ENCODE peak calls at places on chromosomes 11 and 22, in ten cellular contexts. One of them, this sample, is unnamed.

GRCh38 chr22:36608987-36609386 is 80.0 kb upstream of the EIF3D start:
- DNase-seq in HepG2: no peak
- DNase-seq in GM23338: peak; percentile 44
- DNase-seq in cardiac muscle cell: no peak
- DNase-seq in tibial artery: no peak
- DNase-seq in CD4-positive, alpha-beta memory T cell: no peak
- DNase-seq in aorta: no peak
- DNase-seq in sigmoid colon: peak; percentile 35
- DNase-seq in adrenal gland: no peak
- DNase-seq in left lung: no peak
- DNase-seq in this sample: peak; percentile 9

GRCh38 chr11:64603411-64604110 is 12.5 kb downstream of the SLC22A12 start:
- DNase-seq in HepG2: no peak
- DNase-seq in GM23338: no peak
- DNase-seq in cardiac muscle cell: no peak
- DNase-seq in tibial artery: no peak
- DNase-seq in CD4-positive, alpha-beta memory T cell: no peak
- DNase-seq in aorta: no peak
- DNase-seq in sigmoid colon: no peak
- DNase-seq in adrenal gland: no peak
- DNase-seq in left lung: no peak
- DNase-seq in this sample: no peak

GRCh38 chr11:65184146-65184545 is 2.4 kb downstream of the CAPN1 start:
- DNase-seq in HepG2: no peak
- DNase-seq in GM23338: peak; percentile 92
- DNase-seq in cardiac muscle cell: no peak
- DNase-seq in tibial artery: no peak
- DNase-seq in CD4-positive, alpha-beta memory T cell: no peak
- DNase-seq in aorta: no peak
- DNase-seq in sigmoid colon: no peak
- DNase-seq in adrenal gland: no peak
- DNase-seq in left lung: peak; percentile 76
- DNase-seq in this sample: no peak

GRCh38 chr22:39994046-39994565 is 648 bp upstream of the FAM83F start:
- DNase-seq in HepG2: no peak
- DNase-seq in GM23338: no peak
- DNase-seq in cardiac muscle cell: no peak
- DNase-seq in tibial artery: no peak
- DNase-seq in CD4-positive, alpha-beta memory T cell: peak; percentile 83
- DNase-seq in aorta: no peak
- DNase-seq in sigmoid colon: no peak
- DNase-seq in adrenal gland: no peak
- DNase-seq in left lung: no peak
- DNase-seq in this sample: no peak

GRCh38 chr11:15127341-15127740 is 12.6 kb downstream of the INSC start:
- DNase-seq in HepG2: no peak
- DNase-seq in GM23338: no peak
- DNase-seq in cardiac muscle cell: peak; percentile 41
- DNase-seq in tibial artery: no peak
- DNase-seq in CD4-positive, alpha-beta memory T cell: no peak
- DNase-seq in aorta: no peak
- DNase-seq in sigmoid colon: no peak
- DNase-seq in adrenal gland: no peak
- DNase-seq in left lung: no peak
- DNase-seq in this sample: no peak

GRCh38 chr22:27138471-27138870 is 481.1 kb downstream of the MIAT start:
- DNase-seq in HepG2: no peak
- DNase-seq in GM23338: no peak
- DNase-seq in cardiac muscle cell: no peak
- DNase-seq in tibial artery: no peak
- DNase-seq in CD4-positive, alpha-beta memory T cell: no peak
- DNase-seq in aorta: no peak
- DNase-seq in sigmoid colon: no peak
- DNase-seq in adrenal gland: no peak
- DNase-seq in left lung: no peak
- DNase-seq in this sample: no peak

GRCh38 chr11:74443071-74443864 is 24.1 kb downstream of the KCNE3 start:
- DNase-seq in HepG2: peak; percentile 56
- DNase-seq in GM23338: peak; percentile 44
- DNase-seq in cardiac muscle cell: peak; percentile 27
- DNase-seq in tibial artery: no peak
- DNase-seq in CD4-positive, alpha-beta memory T cell: no peak
- DNase-seq in aorta: no peak
- DNase-seq in sigmoid colon: no peak
- DNase-seq in adrenal gland: no peak
- DNase-seq in left lung: no peak
- DNase-seq in this sample: no peak

GRCh38 chr22:22773979-22774738 is 113.5 kb upstream of the IGLL5 start:
- DNase-seq in HepG2: no peak
- DNase-seq in GM23338: no peak
- DNase-seq in cardiac muscle cell: no peak
- DNase-seq in tibial artery: peak; percentile 62
- DNase-seq in CD4-positive, alpha-beta memory T cell: no peak
- DNase-seq in aorta: no peak
- DNase-seq in sigmoid colon: no peak
- DNase-seq in adrenal gland: no peak
- DNase-seq in left lung: no peak
- DNase-seq in this sample: no peak

GRCh38 chr11:100681064-100681502 is 6.0 kb upstream of the ARHGAP42 start:
- DNase-seq in HepG2: peak; percentile 76
- DNase-seq in GM23338: peak; percentile 69
- DNase-seq in cardiac muscle cell: peak; percentile 22
- DNase-seq in tibial artery: no peak
- DNase-seq in CD4-positive, alpha-beta memory T cell: no peak
- DNase-seq in aorta: peak; percentile 77
- DNase-seq in sigmoid colon: peak; percentile 75
- DNase-seq in adrenal gland: no peak
- DNase-seq in left lung: peak; percentile 79
- DNase-seq in this sample: no peak

GRCh38 chr11:29627541-29627940 is 389.3 kb downstream of the KCNA4 start:
- DNase-seq in HepG2: no peak
- DNase-seq in GM23338: peak; percentile 23
- DNase-seq in cardiac muscle cell: no peak
- DNase-seq in tibial artery: no peak
- DNase-seq in CD4-positive, alpha-beta memory T cell: no peak
- DNase-seq in aorta: no peak
- DNase-seq in sigmoid colon: no peak
- DNase-seq in adrenal gland: no peak
- DNase-seq in left lung: no peak
- DNase-seq in this sample: no peak

GRCh38 chr11:2961080-2961479 is 31.0 kb downstream of the NAP1L4 start:
- DNase-seq in HepG2: no peak
- DNase-seq in GM23338: peak; percentile 53
- DNase-seq in cardiac muscle cell: no peak
- DNase-seq in tibial artery: no peak
- DNase-seq in CD4-positive, alpha-beta memory T cell: no peak
- DNase-seq in aorta: no peak
- DNase-seq in sigmoid colon: no peak
- DNase-seq in adrenal gland: no peak
- DNase-seq in left lung: no peak
- DNase-seq in this sample: no peak

GRCh38 chr11:117870176-117870952 is 6.1 kb downstream of the FXYD6 start:
- DNase-seq in HepG2: no peak
- DNase-seq in GM23338: peak; percentile 24
- DNase-seq in cardiac muscle cell: no peak
- DNase-seq in tibial artery: no peak
- DNase-seq in CD4-positive, alpha-beta memory T cell: no peak
- DNase-seq in aorta: no peak
- DNase-seq in sigmoid colon: no peak
- DNase-seq in adrenal gland: no peak
- DNase-seq in left lung: no peak
- DNase-seq in this sample: no peak

GRCh38 chr11:26623076-26623666 is 51.1 kb upstream of the MUC15 start:
- DNase-seq in HepG2: no peak
- DNase-seq in GM23338: no peak
- DNase-seq in cardiac muscle cell: peak; percentile 2
- DNase-seq in tibial artery: no peak
- DNase-seq in CD4-positive, alpha-beta memory T cell: no peak
- DNase-seq in aorta: no peak
- DNase-seq in sigmoid colon: no peak
- DNase-seq in adrenal gland: no peak
- DNase-seq in left lung: no peak
- DNase-seq in this sample: no peak

GRCh38 chr11:15750535-15751297 is 605.6 kb downstream of the SOX6 start:
- DNase-seq in HepG2: no peak
- DNase-seq in GM23338: no peak
- DNase-seq in cardiac muscle cell: no peak
- DNase-seq in tibial artery: no peak
- DNase-seq in CD4-positive, alpha-beta memory T cell: no peak
- DNase-seq in aorta: no peak
- DNase-seq in sigmoid colon: no peak
- DNase-seq in adrenal gland: no peak
- DNase-seq in left lung: no peak
- DNase-seq in this sample: no peak

GRCh38 chr11:40306938-40307548 is 1152.4 kb downstream of the LRRC4C start:
- DNase-seq in HepG2: peak; percentile 10
- DNase-seq in GM23338: peak; percentile 74
- DNase-seq in cardiac muscle cell: peak; percentile 68
- DNase-seq in tibial artery: no peak
- DNase-seq in CD4-positive, alpha-beta memory T cell: no peak
- DNase-seq in aorta: no peak
- DNase-seq in sigmoid colon: no peak
- DNase-seq in adrenal gland: peak; percentile 19
- DNase-seq in left lung: no peak
- DNase-seq in this sample: peak; percentile 18

GRCh38 chr11:66856496-66857233 is at the start of gene LRFN4:
- DNase-seq in HepG2: no peak
- DNase-seq in GM23338: peak; percentile 78
- DNase-seq in cardiac muscle cell: no peak
- DNase-seq in tibial artery: no peak
- DNase-seq in CD4-positive, alpha-beta memory T cell: peak; percentile 80
- DNase-seq in aorta: peak; percentile 60
- DNase-seq in sigmoid colon: peak; percentile 71
- DNase-seq in adrenal gland: peak; percentile 60
- DNase-seq in left lung: peak; percentile 86
- DNase-seq in this sample: no peak

GRCh38 chr11:66858939-66859685 is 2.2 kb downstream of the LRFN4 start:
- DNase-seq in HepG2: no peak
- DNase-seq in GM23338: no peak
- DNase-seq in cardiac muscle cell: no peak
- DNase-seq in tibial artery: no peak
- DNase-seq in CD4-positive, alpha-beta memory T cell: no peak
- DNase-seq in aorta: no peak
- DNase-seq in sigmoid colon: peak; percentile 63
- DNase-seq in adrenal gland: no peak
- DNase-seq in left lung: peak; percentile 72
- DNase-seq in this sample: no peak

GRCh38 chr11:66858186-66858938 is 1.5 kb downstream of the LRFN4 start:
- DNase-seq in HepG2: no peak
- DNase-seq in GM23338: no peak
- DNase-seq in cardiac muscle cell: no peak
- DNase-seq in tibial artery: no peak
- DNase-seq in CD4-positive, alpha-beta memory T cell: no peak
- DNase-seq in aorta: no peak
- DNase-seq in sigmoid colon: peak; percentile 68
- DNase-seq in adrenal gland: no peak
- DNase-seq in left lung: peak; percentile 82
- DNase-seq in this sample: no peak

GRCh38 chr11:66857234-66857926 is 516 bp downstream of the LRFN4 start:
- DNase-seq in HepG2: peak; percentile 30
- DNase-seq in GM23338: peak; percentile 63
- DNase-seq in cardiac muscle cell: no peak
- DNase-seq in tibial artery: no peak
- DNase-seq in CD4-positive, alpha-beta memory T cell: no peak
- DNase-seq in aorta: no peak
- DNase-seq in sigmoid colon: peak; percentile 63
- DNase-seq in adrenal gland: no peak
- DNase-seq in left lung: peak; percentile 71
- DNase-seq in this sample: no peak

GRCh38 chr11:66857927-66858185 is 992 bp downstream of the LRFN4 start:
- DNase-seq in HepG2: no peak
- DNase-seq in GM23338: peak; percentile 53
- DNase-seq in cardiac muscle cell: no peak
- DNase-seq in tibial artery: no peak
- DNase-seq in CD4-positive, alpha-beta memory T cell: no peak
- DNase-seq in aorta: no peak
- DNase-seq in sigmoid colon: no peak
- DNase-seq in adrenal gland: no peak
- DNase-seq in left lung: no peak
- DNase-seq in this sample: no peak
- H3K27ac ChIP-seq in HepG2: peak overlapping the region; percentile 22
- H3K27ac ChIP-seq in GM23338: peak overlapping the region; percentile 39
- H3K27ac ChIP-seq in cardiac muscle cell: no peak overlapping the region
- H3K27ac ChIP-seq in tibial artery: peak overlapping the region; percentile 99
- H3K27ac ChIP-seq in CD4-positive, alpha-beta memory T cell: no peak overlapping the region
- H3K27ac ChIP-seq in aorta: no peak overlapping the region
- H3K27ac ChIP-seq in sigmoid colon: peak overlapping the region; percentile 62
- H3K27ac ChIP-seq in adrenal gland: no peak overlapping the region
- H3K27ac ChIP-seq in left lung: no peak overlapping the region
- H3K27ac ChIP-seq in this sample: no peak overlapping the region

GRCh38 chr11:61154528-61154927 is 6.7 kb downstream of the VPS37C start:
- DNase-seq in HepG2: no peak
- DNase-seq in GM23338: no peak
- DNase-seq in cardiac muscle cell: no peak
- DNase-seq in tibial artery: no peak
- DNase-seq in CD4-positive, alpha-beta memory T cell: no peak
- DNase-seq in aorta: no peak
- DNase-seq in sigmoid colon: no peak
- DNase-seq in adrenal gland: no peak
- DNase-seq in left lung: no peak
- DNase-seq in this sample: no peak
- H3K4me1 ChIP-seq in HepG2: peaks cover 65% of the 10 kb centered on the region
- H3K4me1 ChIP-seq in GM23338: peaks cover 24% of the 10 kb centered on the region
- H3K4me1 ChIP-seq in cardiac muscle cell: peaks cover 42% of the 10 kb centered on the region
- H3K4me1 ChIP-seq in tibial artery: no peaks in the 10 kb centered on the region
- H3K4me1 ChIP-seq in CD4-positive, alpha-beta memory T cell: no peaks in the 10 kb centered on the region
- H3K4me1 ChIP-seq in aorta: peaks cover 6% of the 10 kb centered on the region
- H3K4me1 ChIP-seq in sigmoid colon: peaks cover 70% of the 10 kb centered on the region
- H3K4me1 ChIP-seq in adrenal gland: peaks cover 51% of the 10 kb centered on the region
- H3K4me1 ChIP-seq in left lung: peaks cover 25% of the 10 kb centered on the region
- H3K4me1 ChIP-seq in this sample: peaks cover 5% of the 10 kb centered on the region

GRCh38 chr22:48975252-48975780 is 852.4 kb downstream of the BRD1 start:
- DNase-seq in HepG2: no peak
- DNase-seq in GM23338: no peak
- DNase-seq in cardiac muscle cell: no peak
- DNase-seq in tibial artery: peak; percentile 53
- DNase-seq in CD4-positive, alpha-beta memory T cell: no peak
- DNase-seq in aorta: no peak
- DNase-seq in sigmoid colon: no peak
- DNase-seq in adrenal gland: no peak
- DNase-seq in left lung: no peak
- DNase-seq in this sample: no peak
- H3K4me3 ChIP-seq in HepG2: no peak overlapping the region
- H3K4me3 ChIP-seq in GM23338: no peak overlapping the region
- H3K4me3 ChIP-seq in cardiac muscle cell: no peak overlapping the region
- H3K4me3 ChIP-seq in tibial artery: no peak overlapping the region
- H3K4me3 ChIP-seq in CD4-positive, alpha-beta memory T cell: no peak overlapping the region
- H3K4me3 ChIP-seq in aorta: no peak overlapping the region
- H3K4me3 ChIP-seq in sigmoid colon: no peak overlapping the region
- H3K4me3 ChIP-seq in adrenal gland: no peak overlapping the region
- H3K4me3 ChIP-seq in left lung: no peak overlapping the region
- H3K4me3 ChIP-seq in this sample: no peak overlapping the region

DNA sequence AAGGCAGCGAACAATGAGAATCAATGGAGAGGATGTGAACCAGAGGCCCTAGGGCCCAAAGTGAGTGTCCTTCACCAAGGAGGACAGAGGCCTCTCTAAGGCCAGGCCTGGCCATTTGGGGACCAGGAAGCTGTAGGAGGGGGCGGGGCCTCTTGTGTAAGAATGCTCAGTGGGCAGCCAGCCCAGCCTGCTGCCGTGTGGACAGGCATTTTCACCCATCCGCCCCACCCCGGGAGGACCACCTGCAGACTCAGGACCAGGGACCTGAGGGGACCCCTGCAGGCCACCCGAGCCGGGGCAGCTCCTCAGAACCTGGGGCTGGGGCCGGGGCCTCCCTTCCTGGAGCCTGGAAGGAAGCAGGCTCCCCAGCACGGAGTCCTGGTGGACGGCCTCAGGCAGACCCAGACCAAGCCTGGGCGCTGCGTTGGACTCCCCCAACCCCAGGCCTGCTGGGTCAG is 1.7 kb upstream of the TRABD start:
- DNase-seq in HepG2: peak; percentile 55
- DNase-seq in GM23338: peak; percentile 61
- DNase-seq in cardiac muscle cell: peak; percentile 78
- DNase-seq in tibial artery: peak; percentile 85
- DNase-seq in CD4-positive, alpha-beta memory T cell: peak; percentile 40
- DNase-seq in aorta: peak; percentile 82
- DNase-seq in sigmoid colon: peak; percentile 89
- DNase-seq in adrenal gland: peak; percentile 53
- DNase-seq in left lung: peak; percentile 90
- DNase-seq in this sample: no peak
- H3K27ac ChIP-seq in HepG2: no peak overlapping the region
- H3K27ac ChIP-seq in GM23338: no peak overlapping the region
- H3K27ac ChIP-seq in cardiac muscle cell: peak overlapping the region; percentile 48
- H3K27ac ChIP-seq in tibial artery: no peak overlapping the region
- H3K27ac ChIP-seq in CD4-positive, alpha-beta memory T cell: no peak overlapping the region
- H3K27ac ChIP-seq in aorta: no peak overlapping the region
- H3K27ac ChIP-seq in sigmoid colon: peak overlapping the region; percentile 44
- H3K27ac ChIP-seq in adrenal gland: no peak overlapping the region
- H3K27ac ChIP-seq in left lung: peak overlapping the region; percentile 30
- H3K27ac ChIP-seq in this sample: no peak overlapping the region